ENCODE peak calls at places on chromosomes 6 and 20, in five cellular contexts. A is LoVo, N is neural progenitor cell, H is fibroblast of lung, U is NCI-H1105. I is an unnamed sample.

GRCh38 chr20:33443006-33443511 is 504 bp downstream of the SNTA1 start:
- DNase-seq in A (no peak), N (no peak), H (no peak), U (peak), I (no peak)

GRCh38 chr6:13190391-13190790 is 137.9 kb downstream of the TBC1D7 start:
- DNase-seq in A (no peak), N (no peak), H (peak), U (no peak), I (no peak)

GRCh38 chr6:33683051-33683571 is 28.4 kb downstream of the UQCC2 start:
- DNase-seq in A (no peak), N (no peak), H (peak), U (no peak), I (peak)

GRCh38 chr6:39360378-39360777 is 37.9 kb upstream of the KCNK16 start:
- DNase-seq in A (no peak), N (no peak), H (no peak), U (no peak), I (no peak)

GRCh38 chr6:106547961-106548453 is 81.3 kb downstream of the RTN4IP1 start:
- DNase-seq in A (no peak), N (no peak), H (peak), U (no peak), I (peak)

GRCh38 chr6:148199584-148199983 is 143.1 kb upstream of the SASH1 start:
- DNase-seq in A (no peak), N (no peak), H (no peak), U (no peak), I (no peak)

GRCh38 chr20:10672579-10673127 is 1.1 kb downstream of the JAG1 start:
- DNase-seq in A (peak), N (peak), H (peak), U (no peak), I (peak)

GRCh38 chr6:34462561-34462971 is 3.3 kb upstream of the PACSIN1 start:
- DNase-seq in A (peak), N (peak), H (no peak), U (no peak), I (peak)

GRCh38 chr6:79813854-79814477 is 133.4 kb downstream of the ELOVL4 start:
- DNase-seq in A (peak), N (peak), H (peak), U (peak), I (peak)

GRCh38 chr6:83429857-83430605 is 820 bp downstream of the ME1 start:
- DNase-seq in A (peak), N (peak), H (peak), U (no peak), I (peak)

GRCh38 chr6:89928604-89929003 is 34.3 kb downstream of the GJA10 start:
- DNase-seq in A (no peak), N (no peak), H (peak), U (no peak), I (no peak)

GRCh38 chr6:53426544-53427270 is 78.0 kb upstream of the ELOVL5 start:
- DNase-seq in A (no peak), N (no peak), H (no peak), U (no peak), I (no peak)